ENCODE peak calls at places on chromosomes 1 and 21, in five cellular contexts. One of them, this sample, is unnamed.
A peak's percentile ranks its signal among the peaks of the same experiment; 100 is the strongest.

GRCh38 chr1:245292571-245292970 is 137.8 kb downstream of the KIF26B start:
- DNase-seq in left ventricle myocardium inferior: no peak
- DNase-seq in choroid plexus epithelial cell: no peak
- DNase-seq in HL-60: peak; percentile 82
- DNase-seq in heart left ventricle: no peak
- DNase-seq in this sample: no peak

GRCh38 chr1:116020668-116021272 is 44.5 kb downstream of the SLC22A15 start:
- DNase-seq in heart left ventricle: peak; percentile 60
- DNase-seq in left ventricle myocardium inferior: peak; percentile 40
- DNase-seq in HL-60: peak; percentile 49
- DNase-seq in choroid plexus epithelial cell: peak; percentile 80
- DNase-seq in this sample: peak; percentile 64

GRCh38 chr1:47865881-47866535 is 131.2 kb downstream of the TRABD2B start:
- DNase-seq in choroid plexus epithelial cell: no peak
- DNase-seq in HL-60: no peak
- DNase-seq in heart left ventricle: no peak
- DNase-seq in left ventricle myocardium inferior: no peak
- DNase-seq in this sample: no peak

GRCh38 chr21:45547211-45547900 is 5.1 kb upstream of the SLC19A1 start:
- DNase-seq in choroid plexus epithelial cell: no peak
- DNase-seq in HL-60: no peak
- DNase-seq in heart left ventricle: no peak
- DNase-seq in left ventricle myocardium inferior: no peak
- DNase-seq in this sample: no peak

GRCh38 chr1:239893127-239893731 is 198.5 kb upstream of the FMN2 start:
- DNase-seq in HL-60: no peak
- DNase-seq in left ventricle myocardium inferior: no peak
- DNase-seq in choroid plexus epithelial cell: no peak
- DNase-seq in heart left ventricle: no peak
- DNase-seq in this sample: peak; percentile 3

GRCh38 chr1:59393211-59394180 is 96.6 kb downstream of the FGGY start:
- DNase-seq in left ventricle myocardium inferior: peak; percentile 82
- DNase-seq in HL-60: no peak
- DNase-seq in heart left ventricle: peak; percentile 76
- DNase-seq in choroid plexus epithelial cell: peak; percentile 95
- DNase-seq in this sample: no peak

GRCh38 chr1:51289676-51290488 is 40.5 kb downstream of the TTC39A start:
- DNase-seq in choroid plexus epithelial cell: no peak
- DNase-seq in heart left ventricle: no peak
- DNase-seq in HL-60: no peak
- DNase-seq in left ventricle myocardium inferior: no peak
- DNase-seq in this sample: no peak

GRCh38 chr1:195828322-195828721 is 779.9 kb downstream of the KCNT2 start:
- DNase-seq in left ventricle myocardium inferior: no peak
- DNase-seq in heart left ventricle: no peak
- DNase-seq in choroid plexus epithelial cell: no peak
- DNase-seq in HL-60: no peak
- DNase-seq in this sample: peak; percentile 4

GRCh38 chr1:235932090-235932510 is 65.4 kb upstream of the LYST start:
- DNase-seq in heart left ventricle: no peak
- DNase-seq in choroid plexus epithelial cell: no peak
- DNase-seq in left ventricle myocardium inferior: no peak
- DNase-seq in HL-60: peak; percentile 97
- DNase-seq in this sample: peak; percentile 54

GRCh38 chr1:152436593-152437338 is 22.7 kb upstream of the CRNN start:
- DNase-seq in choroid plexus epithelial cell: no peak
- DNase-seq in left ventricle myocardium inferior: no peak
- DNase-seq in HL-60: no peak
- DNase-seq in heart left ventricle: no peak
- DNase-seq in this sample: peak; percentile 79

GRCh38 chr1:1170215-1170890 is 3.3 kb upstream of the TTLL10 start:
- DNase-seq in left ventricle myocardium inferior: no peak
- DNase-seq in heart left ventricle: peak; percentile 58
- DNase-seq in HL-60: no peak
- DNase-seq in choroid plexus epithelial cell: peak; percentile 8
- DNase-seq in this sample: no peak

GRCh38 chr1:24898152-24898908 is 31.7 kb downstream of the RUNX3 start:
- DNase-seq in HL-60: peak; percentile 67
- DNase-seq in choroid plexus epithelial cell: peak; percentile 58
- DNase-seq in left ventricle myocardium inferior: no peak
- DNase-seq in heart left ventricle: no peak
- DNase-seq in this sample: peak; percentile 29

GRCh38 chr1:25794325-25794724 is 5.7 kb upstream of the SELENON start:
- DNase-seq in HL-60: no peak
- DNase-seq in left ventricle myocardium inferior: no peak
- DNase-seq in choroid plexus epithelial cell: no peak
- DNase-seq in heart left ventricle: no peak
- DNase-seq in this sample: no peak

GRCh38 chr1:77825356-77825709 is 45.9 kb downstream of the MIGA1 start:
- DNase-seq in left ventricle myocardium inferior: no peak
- DNase-seq in HL-60: peak; percentile 75
- DNase-seq in choroid plexus epithelial cell: peak; percentile 95
- DNase-seq in heart left ventricle: no peak
- DNase-seq in this sample: peak; percentile 98

GRCh38 chr1:42432714-42433113 is 23.1 kb downstream of the ZMYND12 start:
- DNase-seq in choroid plexus epithelial cell: no peak
- DNase-seq in heart left ventricle: no peak
- DNase-seq in HL-60: no peak
- DNase-seq in left ventricle myocardium inferior: no peak
- DNase-seq in this sample: no peak

GRCh38 chr1:6625579-6626149 is 996 bp downstream of the THAP3 start:
- DNase-seq in heart left ventricle: no peak
- DNase-seq in HL-60: no peak
- DNase-seq in left ventricle myocardium inferior: no peak
- DNase-seq in choroid plexus epithelial cell: peak; percentile 54
- DNase-seq in this sample: peak; percentile 26

GRCh38 chr1:27137022-27137542 is 17.8 kb downstream of the SLC9A1 start:
- DNase-seq in choroid plexus epithelial cell: peak; percentile 24
- DNase-seq in heart left ventricle: peak; percentile 81
- DNase-seq in left ventricle myocardium inferior: peak; percentile 67
- DNase-seq in HL-60: peak; percentile 95
- DNase-seq in this sample: no peak

GRCh38 chr1:206100226-206100780 is 16.9 kb downstream of the AVPR1B start:
- DNase-seq in left ventricle myocardium inferior: no peak
- DNase-seq in HL-60: peak; percentile 51
- DNase-seq in choroid plexus epithelial cell: no peak
- DNase-seq in heart left ventricle: no peak
- DNase-seq in this sample: no peak

GRCh38 chr1:9843576-9843945 is 19.8 kb upstream of the CLSTN1 start:
- DNase-seq in left ventricle myocardium inferior: no peak
- DNase-seq in choroid plexus epithelial cell: no peak
- DNase-seq in heart left ventricle: no peak
- DNase-seq in HL-60: no peak
- DNase-seq in this sample: peak; percentile 70

GRCh38 chr1:21149430-21149861 is 27.3 kb downstream of the EIF4G3 start:
- DNase-seq in left ventricle myocardium inferior: no peak
- DNase-seq in choroid plexus epithelial cell: peak; percentile 58
- DNase-seq in HL-60: no peak
- DNase-seq in heart left ventricle: no peak
- DNase-seq in this sample: peak; percentile 47

GRCh38 chr1:152182431-152182830 is 23.4 kb upstream of the RPTN start:
- DNase-seq in left ventricle myocardium inferior: no peak
- DNase-seq in heart left ventricle: no peak
- DNase-seq in HL-60: peak; percentile 23
- DNase-seq in choroid plexus epithelial cell: peak; percentile 81
- DNase-seq in this sample: peak; percentile 71

GRCh38 chr1:28365864-28366263 is 3.7 kb upstream of the PHACTR4 start:
- DNase-seq in heart left ventricle: no peak
- DNase-seq in HL-60: no peak
- DNase-seq in choroid plexus epithelial cell: no peak
- DNase-seq in left ventricle myocardium inferior: no peak
- DNase-seq in this sample: peak; percentile 74

GRCh38 chr21:36783612-36784383 is 84.9 kb downstream of the SIM2 start:
- DNase-seq in left ventricle myocardium inferior: no peak
- DNase-seq in heart left ventricle: no peak
- DNase-seq in choroid plexus epithelial cell: peak; percentile 95
- DNase-seq in HL-60: no peak
- DNase-seq in this sample: peak; percentile 89

GRCh38 chr21:45617021-45617930 is 26.2 kb upstream of the PCBP3 start:
- DNase-seq in HL-60: no peak
- DNase-seq in heart left ventricle: no peak
- DNase-seq in choroid plexus epithelial cell: no peak
- DNase-seq in left ventricle myocardium inferior: no peak
- DNase-seq in this sample: no peak

GRCh38 chr1:32984090-32984828 is 19.6 kb upstream of the RNF19B start:
- DNase-seq in choroid plexus epithelial cell: peak; percentile 52
- DNase-seq in HL-60: no peak
- DNase-seq in heart left ventricle: no peak
- DNase-seq in left ventricle myocardium inferior: no peak
- DNase-seq in this sample: no peak

GRCh38 chr1:96660503-96660902 is 61.1 kb upstream of the PTBP2 start:
- DNase-seq in left ventricle myocardium inferior: no peak
- DNase-seq in choroid plexus epithelial cell: peak; percentile 79
- DNase-seq in heart left ventricle: no peak
- DNase-seq in HL-60: no peak
- DNase-seq in this sample: peak; percentile 22

GRCh38 chr1:150842343-150842742 is 34.1 kb downstream of the ARNT start:
- DNase-seq in left ventricle myocardium inferior: no peak
- DNase-seq in HL-60: no peak
- DNase-seq in choroid plexus epithelial cell: no peak
- DNase-seq in heart left ventricle: no peak
- DNase-seq in this sample: no peak

GRCh38 chr21:45499201-45499750 is 43.0 kb downstream of the SLC19A1 start:
- DNase-seq in HL-60: no peak
- DNase-seq in choroid plexus epithelial cell: no peak
- DNase-seq in left ventricle myocardium inferior: peak; percentile 13
- DNase-seq in heart left ventricle: peak; percentile 40
- DNase-seq in this sample: no peak

GRCh38 chr1:29856663-29857224 is 620.4 kb downstream of the PTPRU start:
- DNase-seq in choroid plexus epithelial cell: no peak
- DNase-seq in HL-60: no peak
- DNase-seq in heart left ventricle: no peak
- DNase-seq in left ventricle myocardium inferior: no peak
- DNase-seq in this sample: no peak

GRCh38 chr1:165828581-165829329 is 1.3 kb downstream of the UCK2 start:
- DNase-seq in HL-60: peak; percentile 75
- DNase-seq in left ventricle myocardium inferior: peak; percentile 25
- DNase-seq in choroid plexus epithelial cell: peak; percentile 89
- DNase-seq in heart left ventricle: no peak
- DNase-seq in this sample: peak; percentile 75

GRCh38 chr1:234854648-234855039 is 244.7 kb upstream of the IRF2BP2 start:
- DNase-seq in choroid plexus epithelial cell: no peak
- DNase-seq in HL-60: no peak
- DNase-seq in heart left ventricle: no peak
- DNase-seq in left ventricle myocardium inferior: no peak
- DNase-seq in this sample: no peak

GRCh38 chr21:45132841-45133573 is 58.6 kb downstream of the ADARB1 start:
- DNase-seq in HL-60: no peak
- DNase-seq in heart left ventricle: no peak
- DNase-seq in choroid plexus epithelial cell: no peak
- DNase-seq in left ventricle myocardium inferior: no peak
- DNase-seq in this sample: no peak

DNA sequence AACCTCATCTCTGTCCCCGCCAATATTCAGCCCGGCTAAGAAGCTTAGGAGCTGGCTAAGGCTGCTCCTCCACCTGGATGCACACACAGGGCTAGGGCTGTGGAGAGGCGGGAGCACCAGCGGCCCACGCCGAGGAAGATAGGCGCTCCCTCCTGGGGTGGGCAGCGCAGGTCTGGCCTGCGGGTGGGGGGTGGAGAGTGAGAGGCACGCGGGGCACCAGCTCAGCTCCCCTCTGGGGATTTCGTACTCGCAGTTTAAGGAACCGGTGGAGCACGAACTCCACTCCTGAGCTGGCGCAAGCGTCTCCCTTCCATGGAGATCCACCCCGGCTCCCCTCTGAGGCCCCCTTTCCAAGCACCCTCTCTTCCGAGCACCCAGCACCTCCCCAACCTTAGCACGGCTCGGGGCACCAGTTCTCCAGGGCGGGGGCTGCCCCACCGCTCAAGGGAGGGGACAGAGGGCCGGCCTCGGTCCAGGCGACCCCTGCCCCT is 433 bp upstream of the KAZN start:
- DNase-seq in heart left ventricle: no peak
- DNase-seq in HL-60: no peak
- DNase-seq in choroid plexus epithelial cell: no peak
- DNase-seq in left ventricle myocardium inferior: no peak
- DNase-seq in this sample: no peak
- H3K4me3 ChIP-seq in heart left ventricle: peak overlapping the region; percentile 23
- H3K4me3 ChIP-seq in HL-60: no peak overlapping the region
- H3K4me3 ChIP-seq in choroid plexus epithelial cell: no peak overlapping the region
- H3K4me3 ChIP-seq in left ventricle myocardium inferior: peak overlapping the region; percentile 61
- H3K4me3 ChIP-seq in this sample: no peak overlapping the region

GRCh38 chr1:158149577-158150269 is 31.0 kb upstream of the CD1D start:
- DNase-seq in HL-60: peak; percentile 93
- DNase-seq in heart left ventricle: peak; percentile 97
- DNase-seq in left ventricle myocardium inferior: peak; percentile 95
- DNase-seq in choroid plexus epithelial cell: peak; percentile 98
- DNase-seq in this sample: peak; percentile 93
- H3K4me3 ChIP-seq in HL-60: peak overlapping the region; percentile 34
- H3K4me3 ChIP-seq in heart left ventricle: peak overlapping the region; percentile 2
- H3K4me3 ChIP-seq in left ventricle myocardium inferior: peak overlapping the region; percentile 63
- H3K4me3 ChIP-seq in choroid plexus epithelial cell: peak overlapping the region; percentile 48
- H3K4me3 ChIP-seq in this sample: peak overlapping the region; percentile 16

GRCh38 chr1:162404550-162405160 is 7.3 kb downstream of the SH2D1B start:
- DNase-seq in HL-60: no peak
- DNase-seq in heart left ventricle: no peak
- DNase-seq in choroid plexus epithelial cell: peak; percentile 75
- DNase-seq in left ventricle myocardium inferior: no peak
- DNase-seq in this sample: peak; percentile 86
- H3K4me3 ChIP-seq in HL-60: no peak overlapping the region
- H3K4me3 ChIP-seq in heart left ventricle: no peak overlapping the region
- H3K4me3 ChIP-seq in choroid plexus epithelial cell: no peak overlapping the region
- H3K4me3 ChIP-seq in left ventricle myocardium inferior: no peak overlapping the region
- H3K4me3 ChIP-seq in this sample: no peak overlapping the region

GRCh38 chr1:211329764-211330201 is 3.1 kb downstream of the TRAF5 start:
- DNase-seq in left ventricle myocardium inferior: no peak
- DNase-seq in choroid plexus epithelial cell: no peak
- DNase-seq in HL-60: no peak
- DNase-seq in heart left ventricle: no peak
- DNase-seq in this sample: no peak

GRCh38 chr1:211327341-211327921 is 798 bp downstream of the TRAF5 start:
- DNase-seq in HL-60: no peak
- DNase-seq in heart left ventricle: no peak
- DNase-seq in left ventricle myocardium inferior: no peak
- DNase-seq in choroid plexus epithelial cell: peak; percentile 78
- DNase-seq in this sample: no peak

GRCh38 chr1:211328084-211328694 is 1.6 kb downstream of the TRAF5 start:
- DNase-seq in HL-60: no peak
- DNase-seq in left ventricle myocardium inferior: no peak
- DNase-seq in heart left ventricle: no peak
- DNase-seq in choroid plexus epithelial cell: no peak
- DNase-seq in this sample: no peak

GRCh38 chr1:211330282-211330936 is 3.8 kb downstream of the TRAF5 start:
- DNase-seq in HL-60: no peak
- DNase-seq in heart left ventricle: no peak
- DNase-seq in left ventricle myocardium inferior: no peak
- DNase-seq in choroid plexus epithelial cell: no peak
- DNase-seq in this sample: no peak

DNA sequence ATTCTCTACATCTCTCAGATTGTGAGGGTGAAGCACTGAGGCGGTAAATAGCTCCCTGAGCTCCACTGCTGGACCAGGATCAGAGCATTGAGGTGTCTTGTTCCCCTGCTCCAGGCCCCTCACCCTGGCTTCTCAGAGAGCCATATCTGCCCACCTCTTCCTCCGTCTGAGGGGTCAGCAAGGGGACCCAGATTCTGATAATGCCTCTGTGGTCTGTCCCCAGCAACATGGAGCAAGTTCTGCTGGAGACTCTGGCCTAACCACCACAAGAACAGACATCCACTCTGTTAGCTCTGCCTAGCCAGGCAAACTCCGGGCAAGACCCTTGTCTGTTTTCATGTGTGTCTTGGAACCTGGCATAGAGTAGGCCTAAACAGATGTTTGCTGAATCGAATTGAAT is 2.2 kb downstream of the TRAF5 start:
- DNase-seq in heart left ventricle: no peak
- DNase-seq in left ventricle myocardium inferior: no peak
- DNase-seq in HL-60: no peak
- DNase-seq in choroid plexus epithelial cell: no peak
- DNase-seq in this sample: no peak
- H3K4me3 ChIP-seq in heart left ventricle: no peak overlapping the region
- H3K4me3 ChIP-seq in left ventricle myocardium inferior: no peak overlapping the region
- H3K4me3 ChIP-seq in HL-60: no peak overlapping the region
- H3K4me3 ChIP-seq in choroid plexus epithelial cell: no peak overlapping the region
- H3K4me3 ChIP-seq in this sample: no peak overlapping the region